ENCODE peak calls at places on chromosomes 1 and 21, in seven cellular contexts. B, S, K, H, Q, Z and F are unnamed samples.

GRCh38 chr1:206461602-206462455 is 8.4 kb upstream of the IKBKE start:
- DNase-seq in H (peak), Z (peak), K (peak), S (peak), B (peak), Q (peak), F (peak)

GRCh38 chr1:37481289-37482003 is 7.1 kb downstream of the ZC3H12A start:
- DNase-seq in H (no peak), Z (peak), B (peak), K (no peak), Q (no peak), S (no peak), F (no peak)

GRCh38 chr1:10429868-10430215 is 391 bp upstream of the CENPS start:
- DNase-seq in S (no peak), Q (no peak), H (no peak), B (no peak), Z (no peak), K (no peak), F (no peak)

GRCh38 chr1:205348559-205349477 is 7.9 kb downstream of the KLHDC8A start:
- DNase-seq in Q (no peak), H (no peak), K (no peak), S (no peak), Z (no peak), B (no peak), F (no peak)

GRCh38 chr1:101227837-101228236 is 9.0 kb upstream of the S1PR1 start:
- DNase-seq in S (no peak), Q (no peak), B (no peak), K (no peak), H (no peak), Z (no peak), F (no peak)

GRCh38 chr21:46112731-46113215 is 14.9 kb downstream of the COL6A2 start:
- DNase-seq in S (no peak), Z (no peak), Q (no peak), B (peak), K (no peak), H (no peak), F (no peak)

GRCh38 chr1:151840421-151840820 is 801 bp upstream of the C2CD4D start:
- DNase-seq in Q (no peak), S (no peak), B (no peak), H (no peak), Z (no peak), K (no peak), F (no peak)

GRCh38 chr1:92244376-92244775 is 26.7 kb downstream of the C1orf146 start:
- DNase-seq in Q (no peak), B (no peak), S (no peak), Z (no peak), K (no peak), H (no peak), F (no peak)

GRCh38 chr1:36938807-36939206 is 95.5 kb downstream of the GRIK3 start:
- DNase-seq in H (no peak), B (no peak), Q (no peak), K (no peak), S (no peak), Z (peak), F (no peak)

GRCh38 chr1:13759072-13759471 is 59.1 kb downstream of the PRDM2 start:
- DNase-seq in S (no peak), Q (no peak), B (no peak), Z (no peak), K (no peak), H (no peak), F (no peak)

GRCh38 chr1:152167835-152168534 is 9.0 kb upstream of the RPTN start:
- DNase-seq in B (no peak), Q (no peak), K (no peak), S (peak), Z (peak), H (no peak), F (no peak)

GRCh38 chr1:148161252-148161901 is 9.3 kb upstream of the NBPF11 start:
- DNase-seq in S (no peak), Z (no peak), K (no peak), B (no peak), H (no peak), Q (no peak), F (peak)

GRCh38 chr1:26177182-26177684 is at the start of gene CNKSR1:
- DNase-seq in H (no peak), Q (no peak), S (no peak), K (no peak), B (no peak), Z (peak), F (no peak)

GRCh38 chr1:224784606-224785328 is 144.7 kb upstream of the DNAH14 start:
- DNase-seq in S (peak), Q (no peak), H (no peak), B (no peak), Z (no peak), K (peak), F (no peak)

GRCh38 chr1:105909811-105910210 is 1146.7 kb upstream of the PRMT6 start:
- DNase-seq in Z (no peak), Q (no peak), K (no peak), S (no peak), H (no peak), B (no peak), F (no peak)

GRCh38 chr1:31791131-31791858 is 24.5 kb downstream of the SPOCD1 start:
- DNase-seq in K (no peak), Z (no peak), Q (no peak), H (peak), B (no peak), S (no peak), F (no peak)

GRCh38 chr1:58815069-58815679 is 31.3 kb upstream of the JUN start:
- DNase-seq in Q (peak), B (peak), Z (peak), H (peak), S (peak), K (peak), F (peak)

GRCh38 chr1:168135116-168135981 is 1.4 kb downstream of the GPR161 start:
- DNase-seq in K (no peak), B (no peak), Z (no peak), H (no peak), S (no peak), Q (no peak), F (no peak)

GRCh38 chr1:150613061-150613920 is 16.1 kb downstream of the ENSA start:
- DNase-seq in S (peak), K (no peak), H (no peak), Q (peak), B (no peak), Z (peak), F (peak)

GRCh38 chr21:43957629-43958362 is 54.3 kb upstream of the TRAPPC10 start:
- DNase-seq in Q (peak), Z (no peak), H (no peak), S (no peak), K (no peak), B (no peak), F (peak)

GRCh38 chr1:59699227-59699847 is 115.4 kb upstream of the HOOK1 start:
- DNase-seq in B (no peak), S (peak), K (no peak), H (no peak), Q (peak), Z (peak), F (peak)

GRCh38 chr1:73674945-73675561 is 522.9 kb downstream of the LRRIQ3 start:
- DNase-seq in Z (peak), Q (peak), K (no peak), H (no peak), S (no peak), B (no peak), F (peak)

GRCh38 chr1:41547336-41547735 is 62.9 kb upstream of the EDN2 start:
- DNase-seq in Z (no peak), B (no peak), H (peak), K (no peak), Q (no peak), S (no peak), F (no peak)

GRCh38 chr1:153568367-153569099 is 2.9 kb upstream of the S100A2 start:
- DNase-seq in H (peak), K (peak), B (peak), Q (peak), S (peak), Z (peak), F (peak)

GRCh38 chr1:155977607-155978324 is 581 bp downstream of the ARHGEF2 start:
- DNase-seq in Q (peak), B (peak), K (no peak), H (peak), S (no peak), Z (peak), F (peak)

GRCh38 chr1:66542811-66543767 is 9.1 kb downstream of the SGIP1 start:
- DNase-seq in B (no peak), Z (peak), K (peak), Q (no peak), S (peak), H (peak), F (no peak)

GRCh38 chr1:217407426-217407825 is 223.5 kb downstream of the GPATCH2 start:
- DNase-seq in K (no peak), B (no peak), S (no peak), Q (no peak), H (no peak), Z (no peak), F (no peak)

GRCh38 chr1:227544067-227544655 is 19.2 kb upstream of the ZNF678 start:
- DNase-seq in H (no peak), Z (no peak), K (no peak), S (no peak), Q (no peak), B (no peak), F (no peak)

GRCh38 chr1:94329986-94330385 is 88.2 kb upstream of the ABCD3 start:
- DNase-seq in Z (peak), H (no peak), S (peak), K (no peak), B (no peak), Q (peak), F (no peak)

GRCh38 chr1:161192476-161193465 is 6.1 kb downstream of the ADAMTS4 start:
- DNase-seq in S (peak), H (peak), K (peak), Q (peak), Z (peak), B (peak), F (peak)

GRCh38 chr1:246794261-246795093 is 70.3 kb downstream of the SCCPDH start:
- DNase-seq in S (no peak), B (no peak), H (no peak), K (no peak), Z (peak), Q (no peak), F (no peak)

GRCh38 chr1:30200161-30200560 is 523.2 kb downstream of the MATN1 start:
- DNase-seq in B (no peak), H (no peak), Q (no peak), Z (no peak), S (no peak), K (no peak), F (no peak)

GRCh38 chr1:16048573-16049189 is 5.1 kb downstream of the CLCNKB start:
- DNase-seq in B (peak), S (no peak), Z (no peak), Q (no peak), H (peak), K (no peak), F (no peak)

GRCh38 chr1:203592728-203593127 is 33.9 kb upstream of the ATP2B4 start:
- DNase-seq in Z (no peak), Q (no peak), H (no peak), K (no peak), B (no peak), S (no peak), F (no peak)

GRCh38 chr1:203592156-203592555 is 34.5 kb upstream of the ATP2B4 start:
- DNase-seq in Q (no peak), Z (no peak), B (no peak), H (peak), K (no peak), S (no peak), F (no peak)

GRCh38 chr1:203591626-203592025 is 35.0 kb upstream of the ATP2B4 start:
- DNase-seq in S (no peak), H (no peak), B (no peak), Q (no peak), Z (no peak), K (no peak), F (no peak)

GRCh38 chr1:203593143-203593542 is 33.5 kb upstream of the ATP2B4 start:
- DNase-seq in K (no peak), B (no peak), S (no peak), H (no peak), Q (no peak), Z (no peak), F (no peak)

GRCh38 chr1:203593723-203594122 is 32.9 kb upstream of the ATP2B4 start:
- DNase-seq in Z (peak), K (no peak), Q (peak), B (peak), H (no peak), S (no peak), F (no peak)
- TF ChIP-seq CTCF in Z (peak), K (peak), Q (peak), B (peak), H (no peak), S (peak), F (peak)

GRCh38 chr1:117008675-117009074 is 7.1 kb downstream of the CD101 start:
- DNase-seq in H (no peak), B (no peak), Z (no peak), K (no peak), Q (no peak), S (no peak), F (no peak)
- TF ChIP-seq CTCF in H (no peak), B (no peak), Z (no peak), K (no peak), Q (no peak), S (peak), F (no peak)

GRCh38 chr1:85398391-85399064 is 66.4 kb downstream of the DDAH1 start:
- DNase-seq in Z (peak), K (no peak), B (no peak), Q (no peak), S (peak), H (no peak), F (no peak)
- TF ChIP-seq CTCF in Z (peak), K (peak), B (no peak), Q (no peak), S (peak), H (no peak), F (no peak)

GRCh38 chr1:223558512-223558911 is 107.0 kb downstream of the CAPN8 start:
- DNase-seq in H (no peak), B (no peak), Z (no peak), Q (no peak), K (no peak), S (no peak), F (no peak)

GRCh38 chr1:223551610-223552009 is 113.9 kb downstream of the CAPN8 start:
- DNase-seq in S (no peak), K (no peak), Z (no peak), Q (no peak), H (no peak), B (no peak), F (no peak)

GRCh38 chr1:223553957-223554356 is 111.5 kb downstream of the CAPN8 start:
- DNase-seq in Q (no peak), Z (no peak), S (no peak), K (no peak), H (no peak), B (no peak), F (no peak)

GRCh38 chr1:223557125-223557465 is 108.4 kb downstream of the CAPN8 start:
- DNase-seq in B (no peak), H (no peak), Z (no peak), S (no peak), Q (no peak), K (no peak), F (no peak)

GRCh38 chr1:223556414-223557124 is 108.9 kb downstream of the CAPN8 start:
- DNase-seq in S (peak), Z (peak), K (no peak), B (no peak), Q (peak), H (no peak), F (peak)
- TF ChIP-seq CTCF in S (peak), Z (peak), K (peak), B (no peak), Q (peak), H (no peak), F (peak)

GRCh38 chr1:230303069-230303468 is 123.1 kb downstream of the PGBD5 start:
- DNase-seq in H (no peak), B (no peak), K (no peak), Z (no peak), S (no peak), Q (no peak), F (no peak)
- TF ChIP-seq CTCF in H (no peak), B (no peak), K (no peak), Z (no peak), S (peak), Q (no peak), F (peak)

GRCh38 chr1:223748405-223748772 is 36.0 kb downstream of the CAPN2 start:
- DNase-seq in K (no peak), B (no peak), Z (no peak), S (no peak), H (no peak), Q (peak), F (no peak)
- TF ChIP-seq CTCF in K (no peak), B (no peak), Z (no peak), S (no peak), H (no peak), Q (no peak), F (no peak)